ENCODE peak calls at places on chromosomes 2 and 18, in nine cellular contexts. O, Y, R, G, W, U, K, L and E are unnamed samples.

GRCh38 chr2:192888090-192888489 is 693.4 kb upstream of the TMEFF2 start:
- DNase-seq in O (no peak), Y (no peak), R (no peak), G (no peak), W (no peak), U (no peak), K (no peak), L (no peak), E (no peak)

GRCh38 chr18:9708882-9709877 is 1.1 kb downstream of the RAB31 start:
- DNase-seq in O (no peak), Y (no peak), R (peak), G (no peak), W (peak), U (peak), K (peak), L (no peak), E (peak)

GRCh38 chr2:173414823-173415322 is 60.2 kb downstream of the CDCA7 start:
- DNase-seq in O (no peak), Y (no peak), R (peak), G (peak), W (no peak), U (no peak), K (no peak), L (no peak), E (peak)

GRCh38 chr2:201559067-201559710 is 84.1 kb downstream of the TMEM237 start:
- DNase-seq in O (no peak), Y (no peak), R (no peak), G (no peak), W (no peak), U (no peak), K (no peak), L (no peak), E (no peak)

GRCh38 chr2:35454966-35455638 is 900.5 kb upstream of the CRIM1 start:
- DNase-seq in O (no peak), Y (no peak), R (peak), G (no peak), W (no peak), U (no peak), K (no peak), L (no peak), E (peak)

GRCh38 chr2:186691900-186692299 is 2.0 kb upstream of the FAM171B start:
- DNase-seq in O (no peak), Y (no peak), R (no peak), G (no peak), W (no peak), U (no peak), K (no peak), L (no peak), E (no peak)

GRCh38 chr2:159208449-159208848 is 78.1 kb downstream of the WDSUB1 start:
- DNase-seq in O (no peak), Y (no peak), R (no peak), G (no peak), W (no peak), U (no peak), K (no peak), L (peak), E (no peak)

GRCh38 chr2:69592511-69592910 is 51.0 kb downstream of the AAK1 start:
- DNase-seq in O (no peak), Y (no peak), R (no peak), G (no peak), W (no peak), U (no peak), K (no peak), L (no peak), E (no peak)

GRCh38 chr2:200129756-200130462 is 174.5 kb downstream of the MAIP1 start:
- DNase-seq in O (no peak), Y (no peak), R (no peak), G (no peak), W (no peak), U (no peak), K (no peak), L (no peak), E (no peak)

GRCh38 chr2:38485734-38486133 is 108.7 kb upstream of the ATL2 start:
- DNase-seq in O (no peak), Y (no peak), R (no peak), G (no peak), W (no peak), U (peak), K (no peak), L (no peak), E (no peak)

GRCh38 chr2:126831234-126832005 is 67.3 kb upstream of the TEX51 start:
- DNase-seq in O (no peak), Y (no peak), R (peak), G (no peak), W (no peak), U (no peak), K (no peak), L (no peak), E (no peak)

GRCh38 chr2:232522014-232522854 is 2.0 kb downstream of the PRSS56 start:
- DNase-seq in O (no peak), Y (peak), R (peak), G (no peak), W (peak), U (peak), K (peak), L (no peak), E (peak)

GRCh38 chr2:239928457-239929350 is 96.4 kb downstream of the NDUFA10 start:
- DNase-seq in O (no peak), Y (no peak), R (no peak), G (no peak), W (no peak), U (no peak), K (no peak), L (no peak), E (no peak)

GRCh38 chr2:74767618-74768017 is 66.3 kb upstream of the HK2 start:
- DNase-seq in O (no peak), Y (no peak), R (no peak), G (no peak), W (no peak), U (no peak), K (no peak), L (no peak), E (no peak)

GRCh38 chr18:23363865-23364570 is 89.1 kb upstream of the RIOK3 start:
- DNase-seq in O (no peak), Y (no peak), R (no peak), G (no peak), W (no peak), U (no peak), K (no peak), L (no peak), E (no peak)

GRCh38 chr18:56468379-56468778 is 170.0 kb downstream of the TXNL1 start:
- DNase-seq in O (no peak), Y (no peak), R (no peak), G (no peak), W (no peak), U (no peak), K (no peak), L (no peak), E (no peak)

GRCh38 chr2:21096458-21096857 is 27.3 kb upstream of the TDRD15 start:
- DNase-seq in O (no peak), Y (no peak), R (no peak), G (no peak), W (no peak), U (no peak), K (no peak), L (no peak), E (no peak)

GRCh38 chr2:111905990-111906735 is 7.8 kb downstream of the MERTK start:
- DNase-seq in O (no peak), Y (no peak), R (no peak), G (no peak), W (no peak), U (no peak), K (no peak), L (no peak), E (peak)

GRCh38 chr2:201847483-201847882 is 41.1 kb downstream of the CDK15 start:
- DNase-seq in O (no peak), Y (no peak), R (peak), G (no peak), W (no peak), U (no peak), K (no peak), L (no peak), E (no peak)

GRCh38 chr18:74229005-74229404 is 62.8 kb downstream of the CYB5A start:
- DNase-seq in O (no peak), Y (no peak), R (no peak), G (no peak), W (no peak), U (no peak), K (no peak), L (no peak), E (no peak)

GRCh38 chr2:150508497-150509137 is 21.1 kb upstream of the RND3 start:
- DNase-seq in O (no peak), Y (no peak), R (no peak), G (no peak), W (no peak), U (no peak), K (no peak), L (no peak), E (no peak)

GRCh38 chr2:186349508-186349907 is 136.6 kb upstream of the ZC3H15 start:
- DNase-seq in O (peak), Y (no peak), R (peak), G (peak), W (no peak), U (no peak), K (no peak), L (no peak), E (peak)

GRCh38 chr2:1140389-1141003 is 189.8 kb downstream of the SNTG2 start:
- DNase-seq in O (no peak), Y (peak), R (peak), G (no peak), W (peak), U (peak), K (peak), L (no peak), E (peak)

GRCh38 chr2:229084467-229084866 is 186.6 kb downstream of the PID1 start:
- DNase-seq in O (no peak), Y (no peak), R (no peak), G (peak), W (no peak), U (no peak), K (peak), L (no peak), E (no peak)

GRCh38 chr2:214482716-214483115 is 71.9 kb downstream of the VWC2L start:
- DNase-seq in O (no peak), Y (no peak), R (no peak), G (no peak), W (no peak), U (no peak), K (no peak), L (no peak), E (no peak)

GRCh38 chr2:237254369-237254861 is 159.5 kb downstream of the COL6A3 start:
- DNase-seq in O (no peak), Y (no peak), R (peak), G (no peak), W (no peak), U (no peak), K (peak), L (no peak), E (no peak)

GRCh38 chr2:179580378-179581146 is 280.9 kb downstream of the ZNF385B start:
- DNase-seq in O (no peak), Y (no peak), R (no peak), G (no peak), W (no peak), U (no peak), K (no peak), L (no peak), E (no peak)

GRCh38 chr2:1818811-1819210 is 74.5 kb upstream of the PXDN start:
- DNase-seq in O (no peak), Y (no peak), R (no peak), G (no peak), W (no peak), U (no peak), K (no peak), L (no peak), E (no peak)

GRCh38 chr2:239401450-239402227 is 819 bp upstream of the HDAC4 start:
- DNase-seq in O (peak), Y (peak), R (peak), G (peak), W (peak), U (peak), K (peak), L (peak), E (peak)

GRCh38 chr2:179981085-179981484 is 26.0 kb downstream of the CWC22 start:
- DNase-seq in O (peak), Y (no peak), R (no peak), G (no peak), W (no peak), U (no peak), K (no peak), L (peak), E (peak)

GRCh38 chr2:158990397-158991209 is 22.2 kb downstream of the TANC1 start:
- DNase-seq in O (peak), Y (no peak), R (peak), G (no peak), W (no peak), U (no peak), K (peak), L (no peak), E (no peak)

GRCh38 chr2:185255566-185255965 is 483.0 kb upstream of the FSIP2 start:
- DNase-seq in O (no peak), Y (no peak), R (no peak), G (no peak), W (no peak), U (no peak), K (no peak), L (no peak), E (no peak)

GRCh38 chr2:64769392-64770044 is 115.8 kb upstream of the SERTAD2 start:
- DNase-seq in O (no peak), Y (no peak), R (no peak), G (no peak), W (no peak), U (no peak), K (no peak), L (no peak), E (no peak)

GRCh38 chr2:23096905-23097602 is 287.9 kb upstream of the KLHL29 start:
- DNase-seq in O (no peak), Y (no peak), R (no peak), G (no peak), W (no peak), U (no peak), K (no peak), L (no peak), E (no peak)

GRCh38 chr2:74835831-74836674 is 2.1 kb downstream of the HK2 start:
- DNase-seq in O (no peak), Y (peak), R (peak), G (no peak), W (peak), U (peak), K (peak), L (peak), E (peak)

GRCh38 chr2:182545420-182546167 is 118.8 kb upstream of the PDE1A start:
- DNase-seq in O (no peak), Y (no peak), R (no peak), G (no peak), W (no peak), U (peak), K (no peak), L (no peak), E (no peak)

GRCh38 chr2:134164306-134164705 is 89.6 kb upstream of the MGAT5 start:
- DNase-seq in O (no peak), Y (no peak), R (no peak), G (no peak), W (no peak), U (no peak), K (no peak), L (no peak), E (no peak)